ENCODE peak calls at places on chromosomes 11 and 22, in seven cellular contexts. C is NAMALWA; W is cardiac fibroblast; A is stimulated activated naive CD8-positive, alpha-beta T cell treated with anti-CD3 and anti-CD28 coated beads, Interleukin-15, amount 100 ng/mL, for 72 hours; S is stimulated activated naive B cell treated with anti-CD40 and anti-IgM and Interleukin-4, amounts not matched to agents 10 μg/mL and 1 μg/mL and 100 μg/mL, for 72 hours; J is fibroblast of lung; D is germinal center. V is an unnamed sample.

GRCh38 chr22:40517631-40518030 is 118.9 kb downstream of the MRTFA start:
- DNase-seq in A (no peak), C (no peak), W (no peak), J (no peak), S (no peak), D (no peak), V (no peak)

GRCh38 chr22:31248138-31248745 is 36.1 kb downstream of the LIMK2 start:
- DNase-seq in D (peak), C (peak), J (peak), S (no peak), A (peak), W (peak), V (no peak)

GRCh38 chr11:10659339-10660216 is 34.0 kb downstream of the IRAG1 start:
- DNase-seq in W (peak), J (peak), C (no peak), S (no peak), A (no peak), D (no peak), V (no peak)

GRCh38 chr22:18023509-18024275 is 669 bp downstream of the MICAL3 start:
- DNase-seq in S (peak), W (peak), D (peak), A (peak), C (no peak), J (peak), V (peak)

GRCh38 chr22:50184004-50184461 is 1.7 kb upstream of the TRABD start:
- DNase-seq in C (no peak), A (no peak), W (peak), D (no peak), S (no peak), J (peak), V (peak)

GRCh38 chr11:120096756-120097191 is 41.1 kb downstream of the TRIM29 start:
- DNase-seq in D (no peak), S (no peak), A (no peak), J (no peak), C (no peak), W (no peak), V (no peak)

GRCh38 chr11:6703247-6704063 is 20.3 kb upstream of the MRPL17 start:
- DNase-seq in A (peak), D (peak), S (no peak), C (peak), W (peak), J (peak), V (no peak)

GRCh38 chr11:36023922-36024321 is 80.1 kb downstream of the LDLRAD3 start:
- DNase-seq in W (peak), A (no peak), C (no peak), D (no peak), J (peak), S (no peak), V (no peak)